ENCODE peak calls at places on chromosomes 6 and 20, in six cellular contexts. X is NCI-H1092 treated with DMSO at 0.1 percent for 48 hours; C is putamen; L is activated gamma-delta T cell treated with Interleukin-2 at 50 U/mL for 16 hours; T is nephron progenitor cell; Q is CD8-positive, alpha-beta T cell. M is an unnamed sample.

GRCh38 chr20:434661-435419 is 26.7 kb downstream of the RBCK1 start:
- DNase-seq in X (no peak), C (no peak), L (no peak), T (no peak), Q (no peak), M (no peak)

GRCh38 chr6:42093582-42094329 is 43.4 kb downstream of the TAF8 start:
- DNase-seq in X (no peak), C (no peak), L (no peak), T (no peak), Q (no peak), M (no peak)

GRCh38 chr6:53581161-53581560 is 36.3 kb upstream of the GCLC start:
- DNase-seq in X (no peak), C (no peak), L (no peak), T (peak; percentile 39), Q (no peak), M (no peak)

GRCh38 chr20:44405785-44406571 is 50.5 kb downstream of the HNF4A start:
- DNase-seq in X (no peak), C (no peak), L (no peak), T (no peak), Q (no peak), M (no peak)

GRCh38 chr20:51211191-51211590 is 188.3 kb upstream of the KCNG1 start:
- DNase-seq in X (no peak), C (no peak), L (no peak), T (no peak), Q (no peak), M (no peak)

GRCh38 chr6:144033816-144034540 is 25.9 kb upstream of the PLAGL1 start:
- DNase-seq in X (no peak), C (no peak), L (no peak), T (no peak), Q (no peak), M (no peak)

GRCh38 chr6:82862543-82862942 is 203.1 kb downstream of the UBE3D start:
- DNase-seq in X (no peak), C (no peak), L (no peak), T (no peak), Q (no peak), M (no peak)

GRCh38 chr6:13014551-13015378 is 298.2 kb downstream of the PHACTR1 start:
- DNase-seq in X (no peak), C (no peak), L (no peak), T (peak; percentile 48), Q (no peak), M (no peak)

GRCh38 chr20:60050193-60050960 is 92.2 kb downstream of the CDH26 start:
- DNase-seq in X (no peak), C (no peak), L (no peak), T (no peak), Q (no peak), M (no peak)

GRCh38 chr20:38599410-38599882 is 2.2 kb upstream of the ARHGAP40 start:
- DNase-seq in X (no peak), C (no peak), L (no peak), T (no peak), Q (no peak), M (no peak)

GRCh38 chr6:21742238-21742660 is 148.7 kb downstream of the SOX4 start:
- DNase-seq in X (no peak), C (no peak), L (no peak), T (no peak), Q (no peak), M (no peak)

GRCh38 chr6:109623288-109623687 is 67.7 kb downstream of the AK9 start:
- DNase-seq in X (no peak), C (no peak), L (no peak), T (no peak), Q (no peak), M (no peak)

GRCh38 chr20:61369731-61370520 is 117.9 kb downstream of the CDH4 start:
- DNase-seq in X (no peak), C (no peak), L (no peak), T (no peak), Q (no peak), M (no peak)

GRCh38 chr20:47311211-47311610 is 45.3 kb downstream of the ZMYND8 start:
- DNase-seq in X (no peak), C (no peak), L (no peak), T (no peak), Q (no peak), M (no peak)

GRCh38 chr20:59174975-59175374 is 11.4 kb downstream of the ZNF831 start:
- DNase-seq in X (no peak), C (no peak), L (no peak), T (no peak), Q (no peak), M (no peak)

GRCh38 chr6:43516367-43516696 is 394 bp downstream of the YIPF3 start:
- DNase-seq in X (no peak), C (no peak), L (no peak), T (no peak), Q (no peak), M (no peak)

M was measured in CD14-positive monocyte.